ENCODE peak calls at places on chromosomes 5 and 9, in nine cellular contexts. One of them, this sample, is unnamed.

GRCh38 chr5:9212605-9213004 is 333.3 kb downstream of the SEMA5A start:
- DNase-seq in AG10803: peak; percentile 33
- DNase-seq in fibroblast of mammary gland: peak; percentile 37
- DNase-seq in colonic mucosa: no peak
- DNase-seq in AG09309: no peak
- DNase-seq in uterus: no peak
- DNase-seq in heart left ventricle: no peak
- DNase-seq in fibroblast of the aortic adventitia: no peak
- DNase-seq in brain microvascular endothelial cell: no peak
- DNase-seq in this sample: no peak

GRCh38 chr9:71098801-71099200 is 22.6 kb downstream of the TRPM3 start:
- DNase-seq in colonic mucosa: no peak
- DNase-seq in uterus: no peak
- DNase-seq in fibroblast of mammary gland: no peak
- DNase-seq in brain microvascular endothelial cell: no peak
- DNase-seq in heart left ventricle: no peak
- DNase-seq in fibroblast of the aortic adventitia: no peak
- DNase-seq in AG09309: no peak
- DNase-seq in AG10803: no peak
- DNase-seq in this sample: no peak

GRCh38 chr5:74296685-74297084 is 343.8 kb downstream of the ENC1 start:
- DNase-seq in colonic mucosa: no peak
- DNase-seq in fibroblast of mammary gland: peak; percentile 64
- DNase-seq in AG09309: no peak
- DNase-seq in fibroblast of the aortic adventitia: peak; percentile 36
- DNase-seq in heart left ventricle: no peak
- DNase-seq in uterus: no peak
- DNase-seq in AG10803: no peak
- DNase-seq in brain microvascular endothelial cell: peak; percentile 71
- DNase-seq in this sample: peak; percentile 84

GRCh38 chr9:33407061-33407460 is 4.7 kb upstream of the AQP7 start:
- DNase-seq in AG10803: no peak
- DNase-seq in colonic mucosa: no peak
- DNase-seq in uterus: no peak
- DNase-seq in brain microvascular endothelial cell: no peak
- DNase-seq in heart left ventricle: no peak
- DNase-seq in AG09309: no peak
- DNase-seq in fibroblast of mammary gland: no peak
- DNase-seq in fibroblast of the aortic adventitia: no peak
- DNase-seq in this sample: no peak

GRCh38 chr5:172620506-172620905 is 20.6 kb upstream of the NEURL1B start:
- DNase-seq in AG10803: no peak
- DNase-seq in fibroblast of the aortic adventitia: no peak
- DNase-seq in fibroblast of mammary gland: no peak
- DNase-seq in uterus: peak; percentile 5
- DNase-seq in AG09309: no peak
- DNase-seq in colonic mucosa: no peak
- DNase-seq in heart left ventricle: no peak
- DNase-seq in brain microvascular endothelial cell: no peak
- DNase-seq in this sample: no peak

GRCh38 chr5:122078116-122078865 is at the start of gene LOX:
- DNase-seq in brain microvascular endothelial cell: peak; percentile 95
- DNase-seq in fibroblast of the aortic adventitia: peak; percentile 98
- DNase-seq in heart left ventricle: peak; percentile 81
- DNase-seq in AG10803: peak; percentile 99
- DNase-seq in AG09309: peak; percentile 96
- DNase-seq in colonic mucosa: peak; percentile 60
- DNase-seq in fibroblast of mammary gland: peak; percentile 93
- DNase-seq in uterus: peak; percentile 86
- DNase-seq in this sample: peak; percentile 98

GRCh38 chr9:34552606-34552981 is 29.8 kb upstream of the ENHO start:
- DNase-seq in fibroblast of the aortic adventitia: no peak
- DNase-seq in AG09309: no peak
- DNase-seq in colonic mucosa: no peak
- DNase-seq in fibroblast of mammary gland: no peak
- DNase-seq in uterus: no peak
- DNase-seq in heart left ventricle: no peak
- DNase-seq in brain microvascular endothelial cell: no peak
- DNase-seq in AG10803: no peak
- DNase-seq in this sample: no peak

GRCh38 chr5:78809444-78809843 is 160.9 kb upstream of the LHFPL2 start:
- DNase-seq in heart left ventricle: no peak
- DNase-seq in fibroblast of mammary gland: no peak
- DNase-seq in brain microvascular endothelial cell: no peak
- DNase-seq in colonic mucosa: no peak
- DNase-seq in uterus: no peak
- DNase-seq in AG10803: no peak
- DNase-seq in fibroblast of the aortic adventitia: no peak
- DNase-seq in AG09309: no peak
- DNase-seq in this sample: no peak

GRCh38 chr5:68440255-68440654 is 224.7 kb downstream of the PIK3R1 start:
- DNase-seq in uterus: no peak
- DNase-seq in AG09309: no peak
- DNase-seq in AG10803: no peak
- DNase-seq in fibroblast of the aortic adventitia: no peak
- DNase-seq in colonic mucosa: no peak
- DNase-seq in brain microvascular endothelial cell: no peak
- DNase-seq in fibroblast of mammary gland: no peak
- DNase-seq in heart left ventricle: no peak
- DNase-seq in this sample: no peak

GRCh38 chr5:147748590-147748989 is 33.9 kb downstream of the JAKMIP2 start:
- DNase-seq in colonic mucosa: no peak
- DNase-seq in AG10803: no peak
- DNase-seq in fibroblast of mammary gland: no peak
- DNase-seq in AG09309: no peak
- DNase-seq in uterus: no peak
- DNase-seq in brain microvascular endothelial cell: no peak
- DNase-seq in fibroblast of the aortic adventitia: no peak
- DNase-seq in heart left ventricle: no peak
- DNase-seq in this sample: no peak

GRCh38 chr9:73074176-73074708 is 77.4 kb upstream of the ANXA1 start:
- DNase-seq in brain microvascular endothelial cell: no peak
- DNase-seq in fibroblast of the aortic adventitia: no peak
- DNase-seq in AG10803: peak; percentile 40
- DNase-seq in heart left ventricle: no peak
- DNase-seq in AG09309: no peak
- DNase-seq in colonic mucosa: no peak
- DNase-seq in fibroblast of mammary gland: no peak
- DNase-seq in uterus: no peak
- DNase-seq in this sample: peak; percentile 54

GRCh38 chr9:87534957-87535356 is 37.3 kb downstream of the DAPK1 start:
- DNase-seq in heart left ventricle: no peak
- DNase-seq in fibroblast of mammary gland: no peak
- DNase-seq in colonic mucosa: no peak
- DNase-seq in AG09309: no peak
- DNase-seq in uterus: no peak
- DNase-seq in AG10803: no peak
- DNase-seq in brain microvascular endothelial cell: no peak
- DNase-seq in fibroblast of the aortic adventitia: no peak
- DNase-seq in this sample: no peak

GRCh38 chr5:45793638-45794532 is 97.7 kb upstream of the HCN1 start:
- DNase-seq in fibroblast of the aortic adventitia: no peak
- DNase-seq in AG10803: no peak
- DNase-seq in AG09309: no peak
- DNase-seq in heart left ventricle: no peak
- DNase-seq in brain microvascular endothelial cell: no peak
- DNase-seq in fibroblast of mammary gland: no peak
- DNase-seq in colonic mucosa: no peak
- DNase-seq in uterus: no peak
- DNase-seq in this sample: no peak

GRCh38 chr5:177497011-177497296 is 450 bp downstream of the PDLIM7 start:
- DNase-seq in fibroblast of the aortic adventitia: no peak
- DNase-seq in brain microvascular endothelial cell: no peak
- DNase-seq in AG10803: no peak
- DNase-seq in fibroblast of mammary gland: no peak
- DNase-seq in colonic mucosa: no peak
- DNase-seq in AG09309: no peak
- DNase-seq in uterus: no peak
- DNase-seq in heart left ventricle: no peak
- DNase-seq in this sample: no peak

GRCh38 chr5:177494356-177495195 is 2.8 kb downstream of the PDLIM7 start:
- DNase-seq in colonic mucosa: peak; percentile 61
- DNase-seq in fibroblast of mammary gland: peak; percentile 93
- DNase-seq in fibroblast of the aortic adventitia: peak; percentile 92
- DNase-seq in AG09309: no peak
- DNase-seq in AG10803: peak; percentile 78
- DNase-seq in uterus: peak; percentile 88
- DNase-seq in brain microvascular endothelial cell: peak; percentile 93
- DNase-seq in heart left ventricle: peak; percentile 84
- DNase-seq in this sample: peak; percentile 95

GRCh38 chr5:177495243-177496060 is 2.0 kb downstream of the PDLIM7 start:
- DNase-seq in fibroblast of the aortic adventitia: peak; percentile 90
- DNase-seq in uterus: peak; percentile 85
- DNase-seq in brain microvascular endothelial cell: peak; percentile 90
- DNase-seq in AG09309: peak; percentile 46
- DNase-seq in fibroblast of mammary gland: peak; percentile 84
- DNase-seq in colonic mucosa: peak; percentile 54
- DNase-seq in AG10803: peak; percentile 90
- DNase-seq in heart left ventricle: peak; percentile 78
- DNase-seq in this sample: peak; percentile 99

GRCh38 chr5:177497297-177498012 is at the start of gene PDLIM7:
- DNase-seq in AG09309: peak; percentile 84
- DNase-seq in brain microvascular endothelial cell: peak; percentile 92
- DNase-seq in AG10803: peak; percentile 97
- DNase-seq in heart left ventricle: peak; percentile 97
- DNase-seq in uterus: peak; percentile 97
- DNase-seq in fibroblast of the aortic adventitia: peak; percentile 97
- DNase-seq in colonic mucosa: peak; percentile 96
- DNase-seq in fibroblast of mammary gland: peak; percentile 96
- DNase-seq in this sample: peak; percentile 99

GRCh38 chr5:177496111-177497010 is 1.0 kb downstream of the PDLIM7 start:
- DNase-seq in AG10803: peak; percentile 89
- DNase-seq in fibroblast of the aortic adventitia: peak; percentile 86
- DNase-seq in brain microvascular endothelial cell: peak; percentile 91
- DNase-seq in fibroblast of mammary gland: peak; percentile 92
- DNase-seq in colonic mucosa: no peak
- DNase-seq in AG09309: peak; percentile 74
- DNase-seq in uterus: peak; percentile 89
- DNase-seq in heart left ventricle: peak; percentile 89
- DNase-seq in this sample: peak; percentile 97
- H3K4me3 ChIP-seq in AG10803: peak overlapping the region; percentile 91
- H3K4me3 ChIP-seq in fibroblast of the aortic adventitia: peak overlapping the region; percentile 85
- H3K4me3 ChIP-seq in brain microvascular endothelial cell: peak overlapping the region; percentile 81
- H3K4me3 ChIP-seq in fibroblast of mammary gland: peak overlapping the region; percentile 77
- H3K4me3 ChIP-seq in colonic mucosa: peak overlapping the region; percentile 51
- H3K4me3 ChIP-seq in AG09309: peak overlapping the region; percentile 67
- H3K4me3 ChIP-seq in uterus: peak overlapping the region; percentile 64
- H3K4me3 ChIP-seq in heart left ventricle: peak overlapping the region; percentile 68
- H3K4me3 ChIP-seq in this sample: peak overlapping the region; percentile 83

GRCh38 chr9:90219548-90220118 is 423.0 kb downstream of the DIRAS2 start:
- DNase-seq in heart left ventricle: no peak
- DNase-seq in AG10803: no peak
- DNase-seq in colonic mucosa: peak; percentile 52
- DNase-seq in uterus: no peak
- DNase-seq in AG09309: no peak
- DNase-seq in brain microvascular endothelial cell: no peak
- DNase-seq in fibroblast of mammary gland: no peak
- DNase-seq in fibroblast of the aortic adventitia: no peak
- DNase-seq in this sample: no peak
- TF ChIP-seq CTCF in heart left ventricle: peak; percentile 23
- TF ChIP-seq CTCF in AG10803: peak; percentile 21
- TF ChIP-seq CTCF in colonic mucosa: peak; percentile 57
- TF ChIP-seq CTCF in uterus: no peak
- TF ChIP-seq CTCF in AG09309: no peak
- TF ChIP-seq CTCF in brain microvascular endothelial cell: no peak
- TF ChIP-seq CTCF in fibroblast of mammary gland: no peak
- TF ChIP-seq CTCF in fibroblast of the aortic adventitia: no peak
- TF ChIP-seq CTCF in this sample: peak; percentile 14

DNA sequence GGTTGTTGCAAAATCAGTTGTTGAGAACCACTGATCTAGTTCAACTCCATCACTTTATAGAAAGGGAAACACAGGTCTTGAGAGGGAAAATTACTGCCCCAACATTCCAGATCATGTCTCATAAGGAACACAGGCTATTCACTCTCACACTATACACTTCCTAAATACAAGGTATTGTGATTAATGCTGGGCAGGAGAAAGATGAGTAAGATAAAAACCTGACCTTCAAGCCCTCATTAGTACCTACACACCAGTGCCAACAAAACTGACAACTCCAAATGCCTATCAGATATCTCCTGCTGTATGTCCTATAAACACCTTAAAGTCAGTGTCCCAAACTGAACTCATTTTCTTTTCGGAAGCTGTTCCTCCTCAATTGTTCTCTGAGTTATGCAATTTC is 8.2 kb downstream of the GNE start:
- DNase-seq in colonic mucosa: no peak
- DNase-seq in AG10803: peak; percentile 11
- DNase-seq in fibroblast of mammary gland: no peak
- DNase-seq in fibroblast of the aortic adventitia: no peak
- DNase-seq in AG09309: no peak
- DNase-seq in heart left ventricle: no peak
- DNase-seq in brain microvascular endothelial cell: no peak
- DNase-seq in uterus: no peak
- DNase-seq in this sample: no peak
- H3K4me3 ChIP-seq in colonic mucosa: no peak overlapping the region
- H3K4me3 ChIP-seq in AG10803: no peak overlapping the region
- H3K4me3 ChIP-seq in fibroblast of mammary gland: no peak overlapping the region
- H3K4me3 ChIP-seq in fibroblast of the aortic adventitia: no peak overlapping the region
- H3K4me3 ChIP-seq in AG09309: no peak overlapping the region
- H3K4me3 ChIP-seq in heart left ventricle: no peak overlapping the region
- H3K4me3 ChIP-seq in brain microvascular endothelial cell: no peak overlapping the region
- H3K4me3 ChIP-seq in uterus: no peak overlapping the region
- H3K4me3 ChIP-seq in this sample: no peak overlapping the region

DNA sequence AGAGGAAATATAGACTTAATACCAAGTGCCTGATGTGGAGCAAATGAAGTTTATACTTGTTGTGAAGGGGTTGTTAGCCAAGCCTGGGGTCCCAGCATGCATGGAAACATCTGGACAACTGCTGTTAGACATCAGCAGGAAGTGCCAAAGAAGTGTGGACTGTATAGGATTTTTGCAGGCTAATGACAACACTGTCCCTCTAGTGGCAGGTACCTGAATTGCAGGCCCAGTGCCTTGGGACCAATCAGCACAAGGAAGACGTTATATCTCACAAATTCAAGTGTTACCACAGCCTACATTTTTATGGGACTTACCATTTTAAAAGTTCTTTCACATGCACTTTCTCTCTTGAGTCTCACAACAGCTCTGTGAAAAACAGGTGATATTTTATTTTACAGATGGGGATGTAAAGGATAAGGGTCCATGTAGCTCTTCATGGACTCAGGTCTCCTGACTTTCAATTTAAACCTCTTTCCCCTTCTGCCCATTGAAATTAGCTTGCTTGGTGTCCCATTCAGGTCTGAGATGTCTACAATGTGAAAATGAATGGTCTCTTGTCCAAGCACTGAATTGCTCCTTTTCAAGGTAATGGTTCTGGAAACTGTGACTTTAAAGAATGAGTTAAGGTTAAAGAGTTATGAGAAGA is 89.0 kb upstream of the MAP1B start:
- DNase-seq in uterus: no peak
- DNase-seq in AG09309: no peak
- DNase-seq in AG10803: peak; percentile 27
- DNase-seq in brain microvascular endothelial cell: peak; percentile 76
- DNase-seq in fibroblast of the aortic adventitia: peak; percentile 32
- DNase-seq in heart left ventricle: no peak
- DNase-seq in colonic mucosa: peak; percentile 73
- DNase-seq in fibroblast of mammary gland: peak; percentile 73
- DNase-seq in this sample: peak; percentile 78
- TF ChIP-seq CTCF in uterus: peak; percentile 42
- TF ChIP-seq CTCF in AG09309: peak; percentile 83
- TF ChIP-seq CTCF in AG10803: peak; percentile 90
- TF ChIP-seq CTCF in brain microvascular endothelial cell: peak; percentile 98
- TF ChIP-seq CTCF in fibroblast of the aortic adventitia: peak; percentile 82
- TF ChIP-seq CTCF in heart left ventricle: peak; percentile 63
- TF ChIP-seq CTCF in colonic mucosa: peak; percentile 98
- TF ChIP-seq CTCF in fibroblast of mammary gland: peak; percentile 99
- TF ChIP-seq CTCF in this sample: peak; percentile 98

This sample was measured in choroid plexus epithelial cell.